ENCODE peak calls at places on chromosomes 4 and X, in four cellular contexts. One of them, this sample, is unnamed.

GRCh38 chr4:184265566-184266351 is 48.1 kb upstream of the ENPP6 start:
- DNase-seq in gastrocnemius medialis: no peak
- DNase-seq in CD8-positive, alpha-beta memory T cell: no peak
- DNase-seq in SK-N-SH: no peak
- DNase-seq in this sample: no peak

GRCh38 chr4:121113680-121114079 is 41.3 kb upstream of the NDNF start:
- DNase-seq in SK-N-SH: no peak
- DNase-seq in gastrocnemius medialis: no peak
- DNase-seq in CD8-positive, alpha-beta memory T cell: no peak
- DNase-seq in this sample: no peak

GRCh38 chrX:28491941-28492340 is 95.3 kb upstream of the IL1RAPL1 start:
- DNase-seq in gastrocnemius medialis: no peak
- DNase-seq in CD8-positive, alpha-beta memory T cell: no peak
- DNase-seq in SK-N-SH: no peak
- DNase-seq in this sample: no peak

GRCh38 chr4:40718571-40718970 is 31.2 kb upstream of the NSUN7 start:
- DNase-seq in CD8-positive, alpha-beta memory T cell: no peak
- DNase-seq in SK-N-SH: no peak
- DNase-seq in gastrocnemius medialis: no peak
- DNase-seq in this sample: no peak

GRCh38 chr4:177442623-177443155 is 452 bp upstream of the AGA start:
- DNase-seq in gastrocnemius medialis: no peak
- DNase-seq in SK-N-SH: peak; percentile 16
- DNase-seq in CD8-positive, alpha-beta memory T cell: no peak
- DNase-seq in this sample: no peak

GRCh38 chrX:95071621-95072020 is 1397.6 kb downstream of the FAM133A start:
- DNase-seq in CD8-positive, alpha-beta memory T cell: no peak
- DNase-seq in gastrocnemius medialis: no peak
- DNase-seq in SK-N-SH: no peak
- DNase-seq in this sample: no peak

GRCh38 chrX:15404712-15405111 is 20.5 kb upstream of the VEGFD start:
- DNase-seq in SK-N-SH: peak; percentile 43
- DNase-seq in gastrocnemius medialis: peak; percentile 17
- DNase-seq in CD8-positive, alpha-beta memory T cell: no peak
- DNase-seq in this sample: peak; percentile 39

GRCh38 chr4:11719879-11720278 is 291.2 kb upstream of the HS3ST1 start:
- DNase-seq in CD8-positive, alpha-beta memory T cell: no peak
- DNase-seq in gastrocnemius medialis: no peak
- DNase-seq in SK-N-SH: no peak
- DNase-seq in this sample: peak; percentile 14

GRCh38 chrX:57929373-57929772 is 19.1 kb upstream of the ZXDA start:
- DNase-seq in CD8-positive, alpha-beta memory T cell: no peak
- DNase-seq in SK-N-SH: no peak
- DNase-seq in gastrocnemius medialis: no peak
- DNase-seq in this sample: no peak

GRCh38 chrX:130746709-130747347 is 156.2 kb downstream of the ENOX2 start:
- DNase-seq in SK-N-SH: no peak
- DNase-seq in gastrocnemius medialis: no peak
- DNase-seq in CD8-positive, alpha-beta memory T cell: no peak
- DNase-seq in this sample: no peak

GRCh38 chr4:118803253-118803652 is 32.7 kb downstream of the SEC24D start:
- DNase-seq in CD8-positive, alpha-beta memory T cell: no peak
- DNase-seq in SK-N-SH: no peak
- DNase-seq in gastrocnemius medialis: no peak
- DNase-seq in this sample: no peak

GRCh38 chr4:114998316-114998715 is 115.1 kb downstream of the NDST4 start:
- DNase-seq in gastrocnemius medialis: no peak
- DNase-seq in CD8-positive, alpha-beta memory T cell: no peak
- DNase-seq in SK-N-SH: no peak
- DNase-seq in this sample: no peak

GRCh38 chrX:45889471-45889870 is 655.8 kb downstream of the ZNF674 start:
- DNase-seq in CD8-positive, alpha-beta memory T cell: no peak
- DNase-seq in gastrocnemius medialis: no peak
- DNase-seq in SK-N-SH: no peak
- DNase-seq in this sample: no peak

GRCh38 chrX:137479394-137479793 is 86.5 kb upstream of the ZIC3 start:
- DNase-seq in CD8-positive, alpha-beta memory T cell: no peak
- DNase-seq in gastrocnemius medialis: no peak
- DNase-seq in SK-N-SH: peak; percentile 6
- DNase-seq in this sample: no peak

GRCh38 chr4:169698331-169698730 is 59.4 kb downstream of the HPF1 start:
- DNase-seq in SK-N-SH: no peak
- DNase-seq in gastrocnemius medialis: no peak
- DNase-seq in CD8-positive, alpha-beta memory T cell: no peak
- DNase-seq in this sample: no peak

GRCh38 chr4:22345678-22346077 is 170.2 kb downstream of the ADGRA3 start:
- DNase-seq in gastrocnemius medialis: no peak
- DNase-seq in CD8-positive, alpha-beta memory T cell: no peak
- DNase-seq in SK-N-SH: no peak
- DNase-seq in this sample: no peak

GRCh38 chr4:653080-653821 is 20.8 kb downstream of the ATP5ME start:
- DNase-seq in gastrocnemius medialis: no peak
- DNase-seq in SK-N-SH: no peak
- DNase-seq in CD8-positive, alpha-beta memory T cell: no peak
- DNase-seq in this sample: no peak

GRCh38 chr4:66574145-66574978 is 904.1 kb upstream of the EPHA5 start:
- DNase-seq in gastrocnemius medialis: no peak
- DNase-seq in SK-N-SH: no peak
- DNase-seq in CD8-positive, alpha-beta memory T cell: no peak
- DNase-seq in this sample: no peak

GRCh38 chr4:184328022-184328736 is 110.5 kb upstream of the ENPP6 start:
- DNase-seq in CD8-positive, alpha-beta memory T cell: no peak
- DNase-seq in gastrocnemius medialis: no peak
- DNase-seq in SK-N-SH: no peak
- DNase-seq in this sample: no peak

GRCh38 chr4:8331567-8331955 is 62.0 kb downstream of the HTRA3 start:
- DNase-seq in CD8-positive, alpha-beta memory T cell: no peak
- DNase-seq in SK-N-SH: no peak
- DNase-seq in gastrocnemius medialis: peak; percentile 41
- DNase-seq in this sample: no peak

GRCh38 chrX:41956027-41956426 is 32.7 kb upstream of the CASK start:
- DNase-seq in CD8-positive, alpha-beta memory T cell: no peak
- DNase-seq in SK-N-SH: no peak
- DNase-seq in gastrocnemius medialis: no peak
- DNase-seq in this sample: no peak

DNA sequence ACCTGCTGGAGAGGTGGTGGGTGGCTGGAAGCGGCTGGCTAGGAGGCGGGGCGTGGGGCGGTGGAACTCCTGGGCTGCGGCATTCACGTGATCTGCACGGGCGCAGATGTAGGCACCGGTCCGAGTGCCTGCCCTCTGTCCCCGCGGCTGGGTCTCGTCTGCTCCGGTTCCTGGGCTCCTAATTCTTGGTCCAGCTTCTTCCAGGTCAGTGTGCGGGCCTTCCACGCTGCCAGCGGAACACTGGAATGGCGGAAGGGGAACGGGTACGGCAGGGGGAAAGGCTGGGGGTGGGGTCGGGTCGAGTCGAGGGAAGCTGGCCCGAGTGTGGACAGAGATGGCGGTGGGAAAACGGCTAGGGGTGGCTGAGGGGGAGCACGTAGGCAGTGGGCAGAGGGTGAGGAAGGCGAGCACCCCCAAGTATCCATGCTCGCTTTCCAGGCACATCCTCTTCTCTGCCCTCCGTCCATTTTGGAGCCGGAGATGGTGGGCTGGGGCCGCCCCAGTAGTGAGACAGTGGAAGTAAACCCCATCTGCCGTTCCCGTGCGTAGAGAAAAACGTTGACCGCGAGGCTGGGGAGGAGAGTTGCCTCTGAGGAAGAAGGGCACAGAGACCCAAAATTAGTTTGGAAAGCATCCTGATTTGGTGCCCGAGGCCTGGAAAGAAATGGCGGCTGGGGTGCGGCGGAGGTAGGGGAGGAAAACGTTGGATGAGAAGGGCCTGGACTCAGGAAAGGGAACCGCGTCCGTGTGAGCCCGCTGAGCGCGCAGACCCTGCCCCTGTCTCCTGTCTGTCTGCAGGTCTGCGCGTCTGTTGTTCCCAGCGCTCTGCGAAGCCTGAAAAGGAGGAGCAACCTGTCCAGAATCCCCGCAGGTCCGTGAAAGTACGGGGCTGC is at the start of gene TCEAL4:
- DNase-seq in SK-N-SH: peak; percentile 71
- DNase-seq in CD8-positive, alpha-beta memory T cell: peak; percentile 21
- DNase-seq in gastrocnemius medialis: peak; percentile 27
- DNase-seq in this sample: peak; percentile 75
- H3K27ac ChIP-seq in SK-N-SH: peak within 1 kb of the TSS; percentile 77
- H3K27ac ChIP-seq in CD8-positive, alpha-beta memory T cell: no peak within 1 kb of the TSS
- H3K27ac ChIP-seq in gastrocnemius medialis: peak within 1 kb of the TSS; percentile 88
- H3K27ac ChIP-seq in this sample: peak within 1 kb of the TSS; percentile 71

DNA sequence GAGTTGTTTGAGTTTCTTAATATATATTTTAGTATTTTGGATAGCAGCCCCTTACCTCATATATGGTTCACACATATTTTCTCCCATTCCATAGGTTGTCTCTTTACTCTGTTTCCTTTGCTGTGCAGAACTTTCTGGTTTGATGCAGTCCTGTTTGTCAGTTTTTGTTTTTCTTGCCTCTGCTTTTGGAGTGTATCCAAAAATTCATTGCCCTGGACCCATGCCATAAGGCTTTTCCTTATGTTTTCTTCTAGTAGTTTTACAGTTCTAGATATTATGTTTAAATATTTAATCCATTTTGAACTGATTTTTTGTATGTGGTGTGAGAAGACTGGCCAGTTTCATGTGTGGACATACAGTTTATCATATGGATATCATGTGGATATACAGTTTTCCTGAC is 58.5 kb upstream of the NUDT6 start:
- DNase-seq in CD8-positive, alpha-beta memory T cell: no peak
- DNase-seq in gastrocnemius medialis: no peak
- DNase-seq in SK-N-SH: no peak
- DNase-seq in this sample: no peak
- H3K27ac ChIP-seq in CD8-positive, alpha-beta memory T cell: no peak overlapping the region
- H3K27ac ChIP-seq in gastrocnemius medialis: no peak overlapping the region
- H3K27ac ChIP-seq in SK-N-SH: no peak overlapping the region
- H3K27ac ChIP-seq in this sample: no peak overlapping the region

DNA sequence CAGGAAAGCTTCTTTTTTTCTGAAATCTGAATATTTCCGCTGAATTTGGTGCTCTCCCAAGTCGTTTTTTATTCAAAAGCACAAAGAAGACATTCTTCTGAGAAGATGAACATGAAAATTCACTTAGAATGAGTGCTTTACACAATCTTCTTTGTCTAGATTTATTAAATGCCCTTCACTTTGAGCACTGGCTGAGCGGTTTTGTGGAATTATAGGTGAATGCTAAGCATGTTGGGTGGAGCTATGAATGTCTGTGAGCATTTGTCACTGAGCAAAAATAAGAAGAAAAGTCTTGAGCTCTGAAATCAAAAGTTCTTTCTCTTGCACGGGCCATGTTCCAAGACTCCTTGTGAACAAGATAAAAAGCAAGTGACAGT is 13.1 kb downstream of the GASK1B start:
- DNase-seq in gastrocnemius medialis: no peak
- DNase-seq in SK-N-SH: no peak
- DNase-seq in CD8-positive, alpha-beta memory T cell: no peak
- DNase-seq in this sample: no peak
- H3K27ac ChIP-seq in gastrocnemius medialis: peak overlapping the region; percentile 5
- H3K27ac ChIP-seq in SK-N-SH: no peak overlapping the region
- H3K27ac ChIP-seq in CD8-positive, alpha-beta memory T cell: no peak overlapping the region
- H3K27ac ChIP-seq in this sample: no peak overlapping the region

GRCh38 chr4:137541866-137542648 is 9.8 kb upstream of the PCDH18 start:
- DNase-seq in CD8-positive, alpha-beta memory T cell: no peak
- DNase-seq in gastrocnemius medialis: no peak
- DNase-seq in SK-N-SH: no peak
- DNase-seq in this sample: no peak
- H3K27ac ChIP-seq in CD8-positive, alpha-beta memory T cell: no peak overlapping the region
- H3K27ac ChIP-seq in gastrocnemius medialis: peak overlapping the region; percentile 28
- H3K27ac ChIP-seq in SK-N-SH: no peak overlapping the region
- H3K27ac ChIP-seq in this sample: no peak overlapping the region

GRCh38 chrX:106897259-106897658 is 5.9 kb downstream of the RIPPLY1 start:
- DNase-seq in CD8-positive, alpha-beta memory T cell: no peak
- DNase-seq in SK-N-SH: no peak
- DNase-seq in gastrocnemius medialis: no peak
- DNase-seq in this sample: no peak
- H3K27ac ChIP-seq in CD8-positive, alpha-beta memory T cell: no peak overlapping the region
- H3K27ac ChIP-seq in SK-N-SH: no peak overlapping the region
- H3K27ac ChIP-seq in gastrocnemius medialis: no peak overlapping the region
- H3K27ac ChIP-seq in this sample: no peak overlapping the region

DNA sequence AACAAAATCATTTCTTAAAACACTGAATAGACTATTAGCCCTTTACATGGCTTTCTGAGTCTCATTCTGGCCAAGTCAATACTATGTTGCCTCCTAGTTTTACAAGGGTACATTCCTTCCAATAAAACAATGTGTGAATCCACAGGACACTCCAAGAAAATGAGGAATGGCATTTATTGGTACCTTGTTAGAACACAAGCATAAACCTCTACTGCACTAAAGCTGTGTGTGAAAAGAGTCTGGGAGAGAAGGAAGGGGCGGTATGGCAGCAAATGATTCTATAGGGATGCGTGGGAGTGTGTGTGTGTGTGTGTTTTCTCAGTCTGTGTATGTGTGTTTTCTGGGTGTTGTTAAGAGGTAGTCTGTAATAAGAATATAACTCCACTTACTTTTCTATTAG is 48.9 kb downstream of the CXCL1 start:
- DNase-seq in SK-N-SH: no peak
- DNase-seq in gastrocnemius medialis: no peak
- DNase-seq in CD8-positive, alpha-beta memory T cell: no peak
- DNase-seq in this sample: no peak
- H3K27ac ChIP-seq in SK-N-SH: no peak overlapping the region
- H3K27ac ChIP-seq in gastrocnemius medialis: no peak overlapping the region
- H3K27ac ChIP-seq in CD8-positive, alpha-beta memory T cell: no peak overlapping the region
- H3K27ac ChIP-seq in this sample: no peak overlapping the region

GRCh38 chrX:118729043-118729652 is 1.7 kb downstream of the IL13RA1 start:
- DNase-seq in CD8-positive, alpha-beta memory T cell: no peak
- DNase-seq in SK-N-SH: no peak
- DNase-seq in gastrocnemius medialis: no peak
- DNase-seq in this sample: no peak

GRCh38 chrX:118726887-118727685 is at the start of gene IL13RA1:
- DNase-seq in CD8-positive, alpha-beta memory T cell: no peak
- DNase-seq in gastrocnemius medialis: peak; percentile 46
- DNase-seq in SK-N-SH: peak; percentile 84
- DNase-seq in this sample: peak; percentile 88

GRCh38 chrX:118730500-118731247 is 3.3 kb downstream of the IL13RA1 start:
- DNase-seq in CD8-positive, alpha-beta memory T cell: no peak
- DNase-seq in SK-N-SH: no peak
- DNase-seq in gastrocnemius medialis: no peak
- DNase-seq in this sample: no peak

GRCh38 chrX:118724775-118725174 is 2.6 kb upstream of the IL13RA1 start:
- DNase-seq in SK-N-SH: no peak
- DNase-seq in gastrocnemius medialis: no peak
- DNase-seq in CD8-positive, alpha-beta memory T cell: no peak
- DNase-seq in this sample: no peak

GRCh38 chrX:118727686-118728339 is 407 bp downstream of the IL13RA1 start:
- DNase-seq in SK-N-SH: no peak
- DNase-seq in CD8-positive, alpha-beta memory T cell: no peak
- DNase-seq in gastrocnemius medialis: no peak
- DNase-seq in this sample: peak; percentile 75
- H3K27ac ChIP-seq in SK-N-SH: peak overlapping the region; percentile 60
- H3K27ac ChIP-seq in CD8-positive, alpha-beta memory T cell: no peak overlapping the region
- H3K27ac ChIP-seq in gastrocnemius medialis: peak overlapping the region; percentile 95
- H3K27ac ChIP-seq in this sample: peak overlapping the region; percentile 89

DNA sequence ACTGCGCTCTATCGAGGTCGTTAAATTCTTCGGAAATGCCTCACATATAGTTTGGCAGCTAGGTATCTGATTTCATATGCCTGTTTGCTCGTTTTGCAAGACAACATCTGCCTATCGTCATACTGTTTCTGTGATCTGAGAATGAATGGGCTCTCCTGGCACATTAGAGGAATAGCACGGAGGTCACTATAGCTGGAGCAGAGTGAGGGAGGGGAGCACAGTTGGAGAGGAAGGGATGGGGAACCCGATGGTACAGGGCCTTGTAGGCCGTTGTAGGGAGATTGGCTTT is 552 bp downstream of the IKBKG start:
- DNase-seq in CD8-positive, alpha-beta memory T cell: no peak
- DNase-seq in gastrocnemius medialis: no peak
- DNase-seq in SK-N-SH: no peak
- DNase-seq in this sample: no peak
- H3K27ac ChIP-seq in CD8-positive, alpha-beta memory T cell: peak overlapping the region; percentile 88
- H3K27ac ChIP-seq in gastrocnemius medialis: peak overlapping the region; percentile 96
- H3K27ac ChIP-seq in SK-N-SH: peak overlapping the region; percentile 94
- H3K27ac ChIP-seq in this sample: peak overlapping the region; percentile 86

This sample was measured in psoas muscle.